ENCODE peak calls at places on chromosomes 2 and 18, in four cellular contexts. One of them, this sample, is unnamed.

GRCh38 chr2:210072922-210073509 is 70.6 kb downstream of the RPE start:
- DNase-seq in HepG2: peak
- DNase-seq in SK-N-SH: peak
- DNase-seq in GM12878: no peak
- DNase-seq in this sample: peak

GRCh38 chr2:198973785-198974184 is 484.0 kb downstream of the SATB2 start:
- DNase-seq in GM12878: no peak
- DNase-seq in SK-N-SH: no peak
- DNase-seq in HepG2: no peak
- DNase-seq in this sample: no peak

GRCh38 chr2:117888897-117889296 is 74.4 kb downstream of the DDX18 start:
- DNase-seq in SK-N-SH: no peak
- DNase-seq in GM12878: no peak
- DNase-seq in HepG2: no peak
- DNase-seq in this sample: no peak

GRCh38 chr2:119260636-119261497 is 37.2 kb downstream of the STEAP3 start:
- DNase-seq in SK-N-SH: no peak
- DNase-seq in GM12878: no peak
- DNase-seq in HepG2: no peak
- DNase-seq in this sample: no peak

GRCh38 chr2:215979615-215980014 is 33.7 kb downstream of the MREG start:
- DNase-seq in SK-N-SH: no peak
- DNase-seq in HepG2: no peak
- DNase-seq in GM12878: no peak
- DNase-seq in this sample: no peak

GRCh38 chr18:5397102-5397501 is 101.6 kb upstream of the ZBTB14 start:
- DNase-seq in HepG2: no peak
- DNase-seq in SK-N-SH: no peak
- DNase-seq in GM12878: no peak
- DNase-seq in this sample: no peak

GRCh38 chr18:74679006-74679678 is 81.5 kb downstream of the ZNF407 start:
- DNase-seq in GM12878: peak
- DNase-seq in HepG2: no peak
- DNase-seq in SK-N-SH: no peak
- DNase-seq in this sample: no peak

GRCh38 chr2:195477248-195477995 is 179.6 kb upstream of the SLC39A10 start:
- DNase-seq in SK-N-SH: no peak
- DNase-seq in HepG2: no peak
- DNase-seq in GM12878: no peak
- DNase-seq in this sample: no peak

GRCh38 chr2:105843797-105844374 is 99.2 kb downstream of the NCK2 start:
- DNase-seq in SK-N-SH: no peak
- DNase-seq in GM12878: no peak
- DNase-seq in HepG2: peak
- DNase-seq in this sample: no peak

GRCh38 chr2:140863713-140864112 is 1267.1 kb downstream of the LRP1B start:
- DNase-seq in SK-N-SH: peak
- DNase-seq in HepG2: peak
- DNase-seq in GM12878: peak
- DNase-seq in this sample: peak

GRCh38 chr18:35424356-35424755 is 47.2 kb upstream of the ZNF396 start:
- DNase-seq in GM12878: no peak
- DNase-seq in HepG2: no peak
- DNase-seq in SK-N-SH: no peak
- DNase-seq in this sample: no peak

GRCh38 chr18:47204908-47205522 is 28.9 kb upstream of the IER3IP1 start:
- DNase-seq in HepG2: peak
- DNase-seq in GM12878: no peak
- DNase-seq in SK-N-SH: peak
- DNase-seq in this sample: peak

DNA sequence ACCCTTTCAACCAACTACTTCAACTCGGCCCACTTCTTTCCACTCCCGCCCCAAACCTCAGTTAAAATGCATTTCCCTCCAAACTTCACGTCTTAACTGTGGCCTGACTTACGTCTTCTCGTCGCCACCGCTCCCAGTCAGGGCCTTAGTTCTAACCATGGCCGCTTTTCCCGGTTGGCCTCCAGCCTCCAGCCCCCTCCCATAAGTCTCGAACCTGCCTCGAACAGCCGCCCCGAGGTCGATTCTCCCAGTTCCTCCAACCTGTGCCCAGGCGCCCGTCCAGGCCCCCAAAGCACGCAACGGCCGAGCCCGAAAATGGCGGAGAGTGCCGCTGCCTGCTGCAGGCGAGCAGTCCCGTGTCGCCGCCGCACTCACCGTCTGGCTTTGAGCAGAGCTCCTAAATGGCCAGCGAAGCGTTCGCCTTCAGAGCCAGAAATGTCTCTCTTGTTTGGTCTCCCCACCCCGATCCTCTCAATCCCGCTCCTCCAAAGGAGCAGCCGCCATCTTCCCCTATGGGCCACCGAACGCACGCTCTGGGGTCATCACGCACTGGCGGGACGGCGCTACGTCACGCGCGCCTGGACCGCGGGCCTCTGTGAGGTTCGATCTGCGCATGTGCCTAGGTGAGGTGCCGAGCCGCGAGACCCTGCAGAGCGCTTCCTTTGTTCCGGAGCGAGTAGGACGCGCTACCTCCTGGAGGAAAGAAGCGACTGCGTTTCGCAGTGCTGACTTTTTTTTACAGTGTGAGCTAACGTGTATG is at the start of gene WDR33:
- DNase-seq in GM12878: peak
- DNase-seq in SK-N-SH: peak
- DNase-seq in HepG2: peak
- DNase-seq in this sample: peak
- TF ChIP-seq REST in GM12878: no peak
- TF ChIP-seq REST in SK-N-SH: no peak
- TF ChIP-seq REST in HepG2: peak
- TF ChIP-seq REST in this sample: peak

GRCh38 chr2:127064642-127065250 is 42.2 kb downstream of the BIN1 start:
- DNase-seq in HepG2: peak
- DNase-seq in SK-N-SH: peak
- DNase-seq in GM12878: no peak
- DNase-seq in this sample: peak
- TF ChIP-seq CTCF in HepG2: peak
- TF ChIP-seq CTCF in SK-N-SH: peak
- TF ChIP-seq CTCF in GM12878: no peak
- TF ChIP-seq CTCF in this sample: no peak

DNA sequence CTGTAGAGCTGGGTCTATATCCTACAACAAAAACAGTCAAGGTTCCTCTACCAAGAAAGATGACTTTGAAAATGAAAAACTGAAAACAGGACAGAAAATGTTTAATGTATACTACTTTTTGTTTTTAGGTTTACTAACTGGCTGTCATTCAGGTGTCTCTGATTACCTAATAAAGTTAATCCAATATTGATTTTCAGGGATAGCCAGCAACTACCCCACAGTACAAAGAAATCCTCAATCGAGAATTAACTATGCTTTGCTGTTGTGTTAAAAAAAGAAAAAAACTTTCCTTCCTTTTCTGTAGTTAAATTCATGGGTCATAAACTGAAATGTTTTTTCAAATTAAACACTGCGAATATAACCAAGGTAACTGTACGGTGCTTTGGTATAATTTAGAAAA is 45.8 kb downstream of the TTR start:
- DNase-seq in GM12878: no peak
- DNase-seq in HepG2: no peak
- DNase-seq in SK-N-SH: no peak
- DNase-seq in this sample: no peak
- TF ChIP-seq GABPA in GM12878: no peak
- TF ChIP-seq GABPA in HepG2: no peak
- TF ChIP-seq GABPA in SK-N-SH: no peak
- TF ChIP-seq GABPA in this sample: no peak

DNA sequence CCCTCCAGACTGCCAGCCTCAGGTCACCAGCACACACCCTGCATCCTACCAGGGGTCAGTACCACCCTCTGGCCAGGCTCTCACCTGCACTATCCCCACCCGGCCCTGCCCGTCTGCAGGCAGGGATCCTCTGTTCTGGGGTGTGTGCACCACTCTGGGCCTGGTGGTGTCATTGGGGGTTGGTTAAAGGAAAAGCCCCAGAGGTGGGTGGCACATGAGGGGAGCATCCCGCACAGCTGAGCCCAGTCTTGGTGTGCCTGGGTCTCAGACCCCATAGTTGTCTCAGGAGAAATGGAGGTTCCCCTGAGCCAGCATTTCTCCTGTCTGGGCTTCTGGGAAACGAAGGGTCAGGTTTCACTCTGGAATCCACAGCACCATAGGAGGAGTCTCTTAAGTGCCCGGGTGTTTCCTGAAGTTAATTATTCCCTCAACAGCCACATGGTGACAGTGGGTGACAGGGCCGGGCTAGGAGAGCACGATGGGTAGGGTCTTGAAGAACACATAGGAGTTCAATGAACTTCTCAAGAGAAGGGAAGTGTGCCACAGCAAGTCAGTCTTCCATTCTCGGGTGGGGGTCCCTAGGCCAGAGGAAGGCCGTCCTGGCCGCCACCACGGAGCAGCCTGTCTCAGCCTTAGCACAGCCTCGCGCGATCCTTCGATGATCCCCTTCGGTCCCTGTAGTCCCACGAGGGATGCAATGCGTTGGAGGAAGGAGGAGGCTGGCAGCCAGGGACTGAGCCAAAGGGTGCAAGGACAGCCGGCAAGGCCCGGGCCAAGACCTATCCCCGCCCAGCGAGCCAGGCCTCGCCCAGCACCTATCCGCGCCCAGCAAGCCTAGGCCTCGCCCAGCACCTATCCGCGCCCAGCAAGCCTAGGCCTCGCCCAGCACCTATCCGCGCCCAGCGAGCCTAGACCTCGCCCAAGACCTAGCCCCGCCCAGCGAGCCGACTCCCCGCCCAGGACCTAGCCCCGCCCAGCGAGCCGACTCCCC is 1.1 kb upstream of the FARP2 start:
- DNase-seq in HepG2: peak
- DNase-seq in GM12878: no peak
- DNase-seq in SK-N-SH: peak
- DNase-seq in this sample: peak
- TF ChIP-seq REST in HepG2: no peak
- TF ChIP-seq REST in GM12878: no peak
- TF ChIP-seq REST in SK-N-SH: no peak
- TF ChIP-seq REST in this sample: no peak

GRCh38 chr18:54888933-54889332 is 60.7 kb downstream of the RAB27B start:
- DNase-seq in GM12878: no peak
- DNase-seq in HepG2: no peak
- DNase-seq in SK-N-SH: no peak
- DNase-seq in this sample: no peak
- TF ChIP-seq CTCF in GM12878: no peak
- TF ChIP-seq CTCF in HepG2: no peak
- TF ChIP-seq CTCF in SK-N-SH: no peak
- TF ChIP-seq CTCF in this sample: no peak

DNA sequence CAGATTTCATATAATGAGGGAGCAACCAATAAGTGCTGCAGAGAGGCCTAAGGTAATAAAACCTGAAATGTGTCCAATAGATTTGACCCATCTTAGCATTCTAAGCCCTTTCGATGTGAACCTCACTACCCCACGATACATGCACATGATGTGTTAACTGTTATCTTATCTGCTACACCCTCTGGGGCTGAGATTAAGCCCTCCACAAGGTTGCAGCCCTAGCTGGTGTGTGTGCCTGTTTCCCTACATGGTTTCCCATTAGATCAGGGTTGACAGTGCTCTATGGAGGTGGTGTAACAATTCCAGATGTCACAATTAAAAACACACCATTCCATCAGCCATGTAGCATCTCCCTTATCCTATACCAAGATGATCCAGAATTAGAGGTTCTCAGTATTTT is 68.9 kb upstream of the THSD7B start:
- DNase-seq in HepG2: no peak
- DNase-seq in SK-N-SH: peak
- DNase-seq in GM12878: no peak
- DNase-seq in this sample: no peak
- TF ChIP-seq GABPA in HepG2: no peak
- TF ChIP-seq GABPA in SK-N-SH: no peak
- TF ChIP-seq GABPA in GM12878: no peak
- TF ChIP-seq GABPA in this sample: no peak

DNA sequence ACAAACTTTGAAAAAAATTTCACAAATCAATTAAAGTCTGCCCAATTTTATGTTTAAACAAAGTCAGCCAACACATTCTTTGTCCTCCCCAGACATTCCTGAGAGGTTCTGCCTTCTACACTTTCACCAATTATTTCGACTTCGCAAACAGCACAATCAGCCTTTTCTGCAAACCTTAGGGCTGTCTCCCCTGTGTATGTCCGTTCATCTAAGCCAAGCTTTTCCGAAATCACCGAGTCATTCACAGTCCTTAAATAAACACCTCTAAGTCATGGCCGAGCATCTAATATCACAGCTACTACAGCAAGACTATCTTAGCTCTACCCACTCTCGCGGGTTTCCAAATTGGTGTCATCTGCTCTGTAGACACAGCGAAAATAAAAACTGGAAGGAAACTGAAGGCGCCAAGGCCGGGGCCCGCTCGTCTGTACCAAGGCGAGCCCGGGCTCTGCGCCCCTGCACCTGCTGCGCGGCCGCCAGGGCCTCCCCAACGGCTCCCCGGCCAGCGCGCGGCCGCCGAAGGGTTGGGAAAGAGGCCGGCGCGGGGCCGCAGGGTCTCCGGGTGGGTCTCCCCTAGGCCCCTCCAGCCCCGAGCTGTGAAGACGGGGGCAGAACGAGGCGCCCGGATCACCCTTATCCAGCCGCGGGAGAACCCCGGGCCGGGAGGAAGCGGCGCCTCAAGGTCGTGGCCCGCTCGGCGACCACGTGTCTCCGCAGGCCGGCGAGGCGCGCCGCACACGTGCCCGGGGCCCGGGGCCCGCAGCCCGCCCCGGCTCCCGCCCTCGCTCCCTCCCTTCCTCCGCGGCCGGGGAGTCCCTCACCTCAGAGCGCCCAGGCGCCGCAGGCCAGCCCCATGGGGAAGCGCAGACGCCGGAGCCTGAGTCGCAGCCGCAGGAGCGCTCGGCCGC is 573 bp downstream of the ODC1 start:
- DNase-seq in HepG2: peak
- DNase-seq in SK-N-SH: peak
- DNase-seq in GM12878: peak
- DNase-seq in this sample: peak
- TF ChIP-seq REST in HepG2: no peak
- TF ChIP-seq REST in SK-N-SH: no peak
- TF ChIP-seq REST in GM12878: no peak
- TF ChIP-seq REST in this sample: peak

DNA sequence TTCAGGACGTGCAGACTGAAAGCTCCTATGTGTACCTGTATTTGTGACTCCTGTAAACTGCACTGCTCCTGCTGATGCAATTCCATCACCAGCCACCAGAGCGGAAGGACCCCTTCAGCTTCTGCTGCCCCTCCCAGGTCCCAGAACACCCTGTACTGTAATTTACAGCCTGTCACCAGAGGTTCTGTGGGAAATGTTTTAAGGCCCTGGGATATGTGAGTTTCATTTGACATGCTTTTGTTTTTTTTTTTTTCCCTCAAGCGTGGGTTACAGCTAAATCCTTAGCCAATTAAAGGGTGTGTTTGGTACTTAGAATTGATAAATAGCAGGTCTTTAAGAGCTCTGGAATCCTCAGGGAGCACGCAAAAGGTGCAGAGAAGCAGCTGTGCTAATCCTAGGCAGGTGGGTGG is 79.4 kb downstream of the KCTD1 start:
- DNase-seq in GM12878: no peak
- DNase-seq in HepG2: peak
- DNase-seq in SK-N-SH: peak
- DNase-seq in this sample: no peak
- TF ChIP-seq CTCF in GM12878: peak
- TF ChIP-seq CTCF in HepG2: peak
- TF ChIP-seq CTCF in SK-N-SH: peak
- TF ChIP-seq CTCF in this sample: peak

This sample was measured in HL-60.